ENCODE peak calls at places on chromosomes 11 and 22, in four cellular contexts. T, J, U and E are unnamed samples.
A peak's percentile ranks its signal among the peaks of the same experiment; 100 is the strongest.

GRCh38 chr11:92384807-92385206 is 160.2 kb downstream of the FAT3 start:
- DNase-seq in U (no peak), T (peak; percentile 57), J (no peak), E (no peak)

GRCh38 chr11:95337175-95337957 is 106.4 kb upstream of the SESN3 start:
- DNase-seq in T (peak; percentile 69), U (no peak), J (peak; percentile 14), E (peak; percentile 81)

GRCh38 chr22:27420817-27421361 is 380.7 kb downstream of the MN1 start:
- DNase-seq in T (peak; percentile 90), J (peak; percentile 43), U (peak; percentile 80), E (peak; percentile 96)

GRCh38 chr11:85164743-85165142 is 462.4 kb downstream of the DLG2 start:
- DNase-seq in U (no peak), J (no peak), T (no peak), E (no peak)

GRCh38 chr22:48485144-48486135 is 1342.2 kb downstream of the BRD1 start:
- DNase-seq in J (no peak), U (no peak), T (no peak), E (peak; percentile 41)

GRCh38 chr22:25206998-25207397 is 7.3 kb downstream of the CRYBB3 start:
- DNase-seq in U (no peak), J (no peak), T (no peak), E (no peak)

GRCh38 chr11:84714316-84714780 is 912.8 kb downstream of the DLG2 start:
- DNase-seq in U (peak; percentile 73), T (peak; percentile 45), J (no peak), E (no peak)

GRCh38 chr11:47886096-47886495 is 37.9 kb upstream of the NUP160 start:
- DNase-seq in T (peak; percentile 87), U (no peak), J (no peak), E (peak; percentile 75)

GRCh38 chr11:120608760-120609211 is 97.2 kb downstream of the GRIK4 start:
- DNase-seq in U (no peak), J (no peak), T (no peak), E (peak; percentile 48)

GRCh38 chr11:863389-864117 is 20.9 kb downstream of the TSPAN4 start:
- DNase-seq in J (no peak), U (no peak), T (no peak), E (no peak)

GRCh38 chr11:128206476-128206875 is 380.9 kb downstream of the ETS1 start:
- DNase-seq in T (no peak), J (no peak), U (no peak), E (no peak)

GRCh38 chr11:108216988-108217387 is 5.5 kb downstream of the NPAT start:
- DNase-seq in J (no peak), T (no peak), U (no peak), E (no peak)

GRCh38 chr11:57116654-57117053 is 65.1 kb upstream of the LRRC55 start:
- DNase-seq in J (no peak), T (peak; percentile 66), U (peak; percentile 70), E (peak; percentile 28)

GRCh38 chr11:128481135-128481534 is 106.2 kb downstream of the ETS1 start:
- DNase-seq in U (no peak), J (no peak), T (peak; percentile 96), E (no peak)

GRCh38 chr22:43505896-43506295 is 94.1 kb downstream of the MPPED1 start:
- DNase-seq in T (no peak), J (no peak), U (no peak), E (no peak)

GRCh38 chr22:48936391-48936790 is 891.3 kb downstream of the BRD1 start:
- DNase-seq in T (no peak), U (no peak), J (no peak), E (no peak)

GRCh38 chr22:20150381-20151275 is at the start of gene CCDC188:
- DNase-seq in T (no peak), U (no peak), J (no peak), E (no peak)

GRCh38 chr11:44243633-44244343 is 66.2 kb downstream of the ALX4 start:
- DNase-seq in U (peak; percentile 52), T (peak; percentile 80), J (no peak), E (no peak)

GRCh38 chr11:69448471-69449284 is 32.8 kb upstream of the LINC01488 start:
- DNase-seq in T (no peak), U (no peak), J (no peak), E (no peak)

GRCh38 chr11:1196516-1197391 is 26.1 kb upstream of the MUC5B start:
- DNase-seq in J (no peak), T (no peak), U (no peak), E (peak; percentile 9)

GRCh38 chr11:9616042-9616640 is 42.7 kb downstream of the WEE1 start:
- DNase-seq in J (no peak), T (no peak), U (peak; percentile 18), E (no peak)

GRCh38 chr11:131712897-131713296 is 342.5 kb downstream of the NTM start:
- DNase-seq in J (no peak), U (no peak), T (peak; percentile 25), E (no peak)

GRCh38 chr11:74090701-74091100 is 80.1 kb downstream of the C2CD3 start:
- DNase-seq in J (peak; percentile 13), U (peak; percentile 5), T (peak; percentile 73), E (no peak)

GRCh38 chr22:43789452-43789851 is 22.7 kb downstream of the EFCAB6 start:
- DNase-seq in T (peak; percentile 44), J (no peak), U (no peak), E (no peak)

GRCh38 chr11:10984250-10984649 is 126.4 kb upstream of the ZBED5 start:
- DNase-seq in T (no peak), U (no peak), J (no peak), E (no peak)